ENCODE peak calls at places on chromosomes 4 and X, in four cellular contexts. X is GM12878, S is A549, I is upper lobe of left lung. M is an unnamed sample.

GRCh38 chr4:153676984-153677383 is 7.1 kb upstream of the TLR2 start:
- ATAC-seq in X (no peak), S (peak; percentile 74), I (no peak), M (no peak)

GRCh38 chrX:56762220-56762619 is 33.2 kb downstream of the NBDY start:
- ATAC-seq in X (peak; percentile 4), S (no peak), I (no peak), M (no peak)

GRCh38 chr4:153426207-153426886 is 39.8 kb upstream of the TMEM131L start:
- ATAC-seq in X (peak; percentile 58), S (no peak), I (no peak), M (no peak)

GRCh38 chr4:25095756-25096552 is 64.3 kb downstream of the SEPSECS start:
- ATAC-seq in X (no peak), S (no peak), I (no peak), M (no peak)

GRCh38 chr4:4995103-4995761 is 24.0 kb downstream of the CYTL1 start:
- ATAC-seq in X (peak; percentile 94), S (peak; percentile 86), I (peak; percentile 64), M (peak; percentile 57)

GRCh38 chrX:10077425-10078188 is 79.2 kb upstream of the CLCN4 start:
- ATAC-seq in X (peak; percentile 48), S (no peak), I (no peak), M (no peak)

GRCh38 chr4:147060171-147060931 is 114.7 kb upstream of the TTC29 start:
- ATAC-seq in X (no peak), S (no peak), I (no peak), M (peak; percentile 57)

GRCh38 chrX:101482296-101482695 is 3.0 kb upstream of the ARMCX4 start:
- ATAC-seq in X (no peak), S (no peak), I (no peak), M (no peak)

GRCh38 chr4:5996641-5997040 is 21.6 kb downstream of the C4orf50 start:
- ATAC-seq in X (no peak), S (no peak), I (no peak), M (no peak)

GRCh38 chr4:2787230-2788100 is 5.4 kb upstream of the SH3BP2 start:
- ATAC-seq in X (peak; percentile 79), S (no peak), I (peak; percentile 5), M (peak; percentile 53)

GRCh38 chr4:155881555-155881954 is 15.5 kb upstream of the ASIC5 start:
- ATAC-seq in X (peak; percentile 76), S (no peak), I (no peak), M (no peak)

GRCh38 chrX:103309860-103310591 is 764 bp downstream of the BEX2 start:
- ATAC-seq in X (no peak), S (no peak), I (peak; percentile 43), M (no peak)

GRCh38 chr4:81003549-81004240 is 26.8 kb upstream of the BMP3 start:
- ATAC-seq in X (peak; percentile 98), S (no peak), I (no peak), M (no peak)

GRCh38 chr4:59762344-59762743 is 1437.8 kb upstream of the ADGRL3 start:
- ATAC-seq in X (no peak), S (no peak), I (no peak), M (no peak)

GRCh38 chr4:6380746-6381411 is 91.5 kb downstream of the PPP2R2C start:
- ATAC-seq in X (no peak), S (no peak), I (no peak), M (no peak)

GRCh38 chr4:2298548-2298991 is 36.7 kb upstream of the MXD4 start:
- ATAC-seq in X (no peak), S (no peak), I (no peak), M (no peak)

GRCh38 chrX:7233632-7234406 is 85.9 kb upstream of the PUDP start:
- ATAC-seq in X (no peak), S (no peak), I (no peak), M (no peak)

GRCh38 chr4:184347251-184348239 is 126.8 kb downstream of the IRF2 start:
- ATAC-seq in X (peak; percentile 58), S (no peak), I (peak; percentile 63), M (peak; percentile 56)
- TF ChIP-seq POLR2A in X (peak; percentile 74), S (no peak), I (no peak), M (no peak)

DNA sequence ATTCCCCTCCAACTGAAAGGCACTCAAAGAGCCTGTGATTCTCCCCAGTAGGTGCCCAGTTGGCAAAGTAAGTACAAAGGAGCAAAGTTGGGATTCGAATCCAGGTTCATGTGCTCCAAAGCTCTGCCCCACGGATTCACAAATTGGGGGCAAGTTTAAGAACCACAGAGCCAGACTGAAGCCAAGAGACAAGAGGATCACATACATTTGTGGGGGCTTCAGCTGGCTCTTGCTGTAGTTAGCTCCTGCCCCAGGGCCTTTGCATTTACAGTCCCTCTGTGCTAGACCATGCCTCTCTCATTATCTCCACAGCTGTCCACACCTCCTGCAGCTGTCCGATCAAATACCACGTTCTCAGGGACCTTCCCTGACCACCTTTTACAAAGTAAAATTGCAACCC is 18.8 kb downstream of the PNMA6F start:
- ATAC-seq in X (no peak), S (no peak), I (no peak), M (no peak)
- TF ChIP-seq EP300 in X (no peak), S (no peak), I (no peak), M (no peak)

DNA sequence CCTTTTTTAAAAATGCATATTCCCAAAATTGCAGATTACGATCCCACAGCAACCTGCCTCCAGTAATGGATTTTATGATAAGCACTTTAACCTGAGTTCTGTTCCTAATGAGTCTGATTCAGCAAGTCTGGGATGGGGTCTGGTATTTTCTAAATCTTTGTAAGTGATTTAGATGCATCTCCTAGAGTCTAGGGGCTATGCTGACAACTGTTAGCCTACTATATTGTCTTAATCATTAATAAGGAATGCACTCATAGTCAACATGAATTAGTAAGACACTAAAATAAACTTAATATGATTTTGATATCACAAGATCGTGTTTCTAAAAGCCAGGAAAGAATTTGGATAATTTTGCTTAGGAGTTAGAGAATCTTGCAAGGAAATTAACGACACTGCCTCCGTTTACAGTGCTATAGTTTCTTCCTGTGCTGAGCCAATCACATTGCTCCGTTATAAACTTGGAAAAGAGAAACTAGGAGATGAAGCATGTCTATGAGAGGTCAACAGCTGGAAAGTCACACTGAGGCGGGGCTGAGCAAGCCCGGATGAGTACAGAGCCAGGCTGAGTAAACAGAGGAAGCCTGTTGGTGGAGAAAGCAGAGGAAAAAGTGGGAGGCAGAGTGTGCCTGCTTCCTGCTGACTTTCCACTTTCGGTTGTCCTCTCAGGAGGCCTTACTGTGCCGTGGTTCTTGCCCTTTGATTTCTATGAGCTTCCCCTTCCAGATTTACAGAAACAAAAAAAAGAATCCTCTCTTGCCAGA is 5.4 kb downstream of the SCARB2 start:
- ATAC-seq in X (no peak), S (peak; percentile 85), I (peak; percentile 91), M (peak; percentile 92)
- TF ChIP-seq POLR2A in X (no peak), S (no peak), I (no peak), M (no peak)

GRCh38 chrX:30652527-30653414 is 452 bp upstream of the GK start:
- ATAC-seq in X (peak; percentile 87), S (peak; percentile 97), I (peak; percentile 97), M (peak; percentile 95)
- TF ChIP-seq EP300 in X (no peak), S (no peak), I (no peak), M (no peak)

GRCh38 chr4:21757281-21757680 is 191.3 kb downstream of the KCNIP4 start:
- ATAC-seq in X (no peak), S (no peak), I (no peak), M (no peak)

GRCh38 chr4:21749936-21750335 is 198.6 kb downstream of the KCNIP4 start:
- ATAC-seq in X (no peak), S (no peak), I (no peak), M (no peak)

GRCh38 chr4:21752616-21753015 is 196.0 kb downstream of the KCNIP4 start:
- ATAC-seq in X (no peak), S (no peak), I (no peak), M (no peak)

GRCh38 chr4:21753084-21753760 is 195.3 kb downstream of the KCNIP4 start:
- ATAC-seq in X (no peak), S (no peak), I (no peak), M (no peak)
- TF ChIP-seq POLR2A in X (no peak), S (no peak), I (no peak), M (no peak)